ENCODE peak calls at places on chromosomes 2 and 18, in seven cellular contexts. T is colonic mucosa, F is MM.1S, K is mesendoderm, U is DND-41, I is SK-N-SH, H is IMR-90. W is an unnamed sample.

GRCh38 chr2:42364653-42365052 is 3.6 kb upstream of the COX7A2L start:
- DNase-seq in T (peak; percentile 11), F (no peak), K (no peak), U (no peak), I (no peak), H (no peak), W (no peak)

GRCh38 chr2:64730551-64731305 is 77.0 kb upstream of the SERTAD2 start:
- DNase-seq in T (peak; percentile 80), F (peak; percentile 35), K (peak; percentile 52), U (peak; percentile 46), I (peak; percentile 64), H (peak; percentile 90), W (peak; percentile 77)

GRCh38 chr2:88764141-88764849 is 72.8 kb downstream of the RPIA start:
- DNase-seq in T (no peak), F (no peak), K (no peak), U (no peak), I (no peak), H (no peak), W (no peak)

GRCh38 chr2:54908591-54908990 is 141.7 kb downstream of the RTN4 start:
- DNase-seq in T (no peak), F (no peak), K (no peak), U (no peak), I (no peak), H (no peak), W (no peak)

GRCh38 chr2:45578056-45578843 is 32.8 kb downstream of the SRBD1 start:
- DNase-seq in T (no peak), F (peak; percentile 57), K (peak; percentile 81), U (peak; percentile 46), I (peak; percentile 52), H (peak; percentile 59), W (peak; percentile 75)

GRCh38 chr2:103361712-103362111 is 599.9 kb downstream of the TMEM182 start:
- DNase-seq in T (no peak), F (no peak), K (no peak), U (no peak), I (peak; percentile 15), H (no peak), W (no peak)

GRCh38 chr2:218223046-218223445 is 6.1 kb downstream of the ARPC2 start:
- DNase-seq in T (no peak), F (no peak), K (no peak), U (no peak), I (no peak), H (peak; percentile 24), W (no peak)

GRCh38 chr2:182132605-182133004 is 147.0 kb downstream of the PPP1R1C start:
- DNase-seq in T (no peak), F (no peak), K (no peak), U (no peak), I (no peak), H (peak; percentile 53), W (peak; percentile 63)

GRCh38 chr18:51391215-51391614 is 193.7 kb upstream of the MEX3C start:
- DNase-seq in T (no peak), F (no peak), K (no peak), U (no peak), I (no peak), H (no peak), W (no peak)

GRCh38 chr18:57942493-57942892 is 101.5 kb upstream of the NEDD4L start:
- DNase-seq in T (no peak), F (no peak), K (peak; percentile 73), U (no peak), I (no peak), H (no peak), W (no peak)

GRCh38 chr2:128714861-128715312 is 396.2 kb upstream of the HS6ST1 start:
- DNase-seq in T (peak; percentile 12), F (no peak), K (peak; percentile 28), U (peak; percentile 75), I (no peak), H (no peak), W (no peak)

GRCh38 chr2:96330407-96330806 is 5.2 kb upstream of the NCAPH start:
- DNase-seq in T (no peak), F (no peak), K (no peak), U (no peak), I (no peak), H (peak; percentile 84), W (peak; percentile 87)

GRCh38 chr2:129722306-129723020 is 257.0 kb upstream of the RAB6C start:
- DNase-seq in T (no peak), F (no peak), K (peak; percentile 88), U (no peak), I (no peak), H (no peak), W (no peak)

GRCh38 chr18:77461062-77461693 is 211.5 kb downstream of the GALR1 start:
- DNase-seq in T (no peak), F (no peak), K (peak; percentile 89), U (no peak), I (no peak), H (no peak), W (no peak)

GRCh38 chr18:24727685-24728084 is 267.2 kb downstream of the HRH4 start:
- DNase-seq in T (no peak), F (no peak), K (peak; percentile 39), U (no peak), I (no peak), H (no peak), W (no peak)

GRCh38 chr18:79911871-79912270 is 39.6 kb downstream of the SLC66A2 start:
- DNase-seq in T (no peak), F (no peak), K (no peak), U (no peak), I (no peak), H (no peak), W (no peak)

GRCh38 chr2:237931205-237931721 is 35.6 kb upstream of the UBE2F start:
- DNase-seq in T (no peak), F (no peak), K (no peak), U (no peak), I (no peak), H (peak; percentile 92), W (peak; percentile 86)

GRCh38 chr2:173831312-173832229 is 133.6 kb downstream of the SP3 start:
- DNase-seq in T (peak; percentile 35), F (no peak), K (peak; percentile 4), U (peak; percentile 6), I (no peak), H (peak; percentile 68), W (peak; percentile 65)

GRCh38 chr2:164621761-164622105 is 451 bp upstream of the GRB14 start:
- DNase-seq in T (no peak), F (no peak), K (peak; percentile 61), U (no peak), I (no peak), H (no peak), W (no peak)

GRCh38 chr2:67145851-67146250 is 251.3 kb upstream of the ETAA1 start:
- DNase-seq in T (no peak), F (no peak), K (no peak), U (no peak), I (no peak), H (peak; percentile 65), W (no peak)

GRCh38 chr2:220849433-220849832 is 722.7 kb downstream of the EPHA4 start:
- DNase-seq in T (no peak), F (no peak), K (no peak), U (no peak), I (no peak), H (no peak), W (no peak)

GRCh38 chr2:162926501-162926900 is 87.9 kb upstream of the KCNH7 start:
- DNase-seq in T (no peak), F (no peak), K (peak; percentile 42), U (no peak), I (no peak), H (no peak), W (peak; percentile 30)

GRCh38 chr18:37654711-37655369 is 89.2 kb upstream of the CELF4 start:
- DNase-seq in T (no peak), F (no peak), K (peak; percentile 68), U (no peak), I (no peak), H (no peak), W (no peak)

GRCh38 chr2:39418491-39418890 is 18.6 kb downstream of the MAP4K3 start:
- DNase-seq in T (no peak), F (no peak), K (no peak), U (no peak), I (no peak), H (no peak), W (no peak)

GRCh38 chr2:8138923-8139667 is 542.8 kb upstream of the ID2 start:
- DNase-seq in T (no peak), F (no peak), K (no peak), U (no peak), I (no peak), H (peak; percentile 54), W (no peak)
- H3K4me3 ChIP-seq in T (no peak overlapping the region), F (no peak overlapping the region), K (no peak overlapping the region), U (no peak overlapping the region), I (no peak overlapping the region), H (no peak overlapping the region), W (peak overlapping the region; percentile 39)

DNA sequence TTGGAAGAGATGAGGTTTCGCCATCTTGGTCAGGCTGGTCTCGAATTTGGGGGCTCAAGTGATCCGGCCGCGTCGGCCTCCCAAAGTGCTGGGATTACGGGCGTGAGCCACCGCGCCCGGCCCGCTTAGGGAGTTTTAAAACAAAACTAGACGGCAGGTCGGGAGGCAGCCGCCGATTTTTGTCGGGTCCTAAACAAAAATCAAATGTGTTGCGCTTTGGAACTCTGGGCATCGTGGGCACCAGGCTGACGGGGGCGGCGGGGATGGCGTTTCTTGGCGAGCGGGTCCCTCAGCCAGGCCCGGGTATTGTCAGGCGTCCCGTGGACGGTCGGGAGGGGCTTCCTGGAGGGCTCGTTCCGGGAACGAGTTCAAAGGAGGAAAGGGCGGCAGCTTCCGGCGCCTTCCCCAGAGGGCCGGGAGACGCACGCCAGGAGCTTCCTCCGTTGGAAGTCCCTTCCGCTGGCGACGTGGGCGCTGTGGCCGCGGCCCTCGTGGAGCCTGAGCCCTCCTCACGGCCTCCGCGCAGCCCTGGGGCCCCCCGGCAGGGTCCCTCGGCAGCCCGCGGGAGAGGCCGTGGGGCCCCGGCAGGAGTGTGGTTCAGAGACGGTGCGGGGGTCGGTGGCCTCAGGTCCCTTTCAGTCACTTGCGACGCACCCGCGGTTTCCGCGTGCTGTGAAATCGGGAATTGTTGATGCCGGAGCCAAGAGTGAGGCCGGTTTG is 59.2 kb downstream of the EMILIN2 start:
- DNase-seq in T (peak; percentile 81), F (no peak), K (peak; percentile 62), U (peak; percentile 84), I (peak; percentile 82), H (no peak), W (no peak)
- H3K4me1 ChIP-seq in T (no peaks in the 10 kb centered on the region), F (no peaks in the 10 kb centered on the region), K (no peaks in the 10 kb centered on the region), U (peaks cover 26% of the 10 kb centered on the region), I (no peaks in the 10 kb centered on the region), H (peaks cover 5% of the 10 kb centered on the region), W (peaks cover 27% of the 10 kb centered on the region)

GRCh38 chr2:73293534-73294171 is at the start of gene EGR4:
- DNase-seq in T (peak; percentile 45), F (peak; percentile 76), K (peak; percentile 90), U (no peak), I (peak; percentile 93), H (peak; percentile 74), W (peak; percentile 79)
- H3K9ac ChIP-seq in T (no peak within 1 kb of the TSS), F (no peak within 1 kb of the TSS), K (peak within 1 kb of the TSS; percentile 52), U (no peak within 1 kb of the TSS), I (no peak within 1 kb of the TSS), H (peak within 1 kb of the TSS; percentile 60), W (no peak within 1 kb of the TSS)

DNA sequence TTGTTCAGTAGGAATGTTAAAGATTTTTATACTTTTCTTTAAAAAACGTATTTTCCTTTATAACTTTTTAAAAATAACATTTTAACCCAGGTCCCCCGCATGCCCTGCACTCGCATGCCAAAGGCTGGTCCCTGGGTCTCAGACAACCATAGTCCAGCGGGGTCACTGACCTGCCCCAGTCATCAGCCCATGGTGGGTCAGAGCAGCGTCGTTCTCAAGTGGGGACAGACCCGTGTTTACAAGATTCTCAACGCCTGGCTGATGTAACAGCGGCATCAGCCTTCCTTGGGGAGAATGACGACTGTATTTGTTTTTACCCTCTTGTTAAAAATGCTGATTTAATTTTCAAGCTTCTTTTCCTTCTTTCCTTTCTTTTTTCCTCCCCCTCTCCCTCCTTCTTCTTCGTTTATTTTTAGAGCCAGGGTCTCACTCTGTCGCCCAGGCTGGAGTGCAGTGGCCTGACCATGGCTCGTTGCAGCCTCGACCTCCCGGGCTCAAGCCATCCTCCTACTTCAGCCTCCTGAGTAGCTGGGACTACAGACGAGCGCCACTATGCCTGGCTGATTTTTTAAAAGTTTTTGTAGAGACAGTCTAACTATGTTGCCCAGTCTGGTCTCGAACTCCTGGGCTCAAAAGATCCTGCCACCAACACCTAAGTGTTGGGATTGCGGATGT is 1.0 kb upstream of the EFHD1 start:
- DNase-seq in T (no peak), F (no peak), K (peak; percentile 19), U (no peak), I (no peak), H (no peak), W (no peak)
- H3K4me3 ChIP-seq in T (peak overlapping the region; percentile 46), F (peak overlapping the region; percentile 66), K (no peak overlapping the region), U (no peak overlapping the region), I (peak overlapping the region; percentile 69), H (peak overlapping the region; percentile 60), W (peak overlapping the region; percentile 83)

W was measured in adipocyte.